ENCODE peak calls at places on chromosomes 16 and 17, in ten cellular contexts. One of them, this sample, is unnamed.

GRCh38 chr17:45366049-45366448 is 49.2 kb upstream of the MAP3K14 start:
- DNase-seq in mammary epithelial cell: no peak
- DNase-seq in DND-41: no peak
- DNase-seq in tibial artery: no peak
- DNase-seq in esophagus muscularis mucosa: peak; percentile 31
- DNase-seq in astrocyte of the cerebellum: no peak
- DNase-seq in psoas muscle: no peak
- DNase-seq in stomach: no peak
- DNase-seq in AG10803: no peak
- DNase-seq in cardiac muscle cell: no peak
- DNase-seq in this sample: no peak

GRCh38 chr16:11099672-11100195 is 155.4 kb downstream of the CLEC16A start:
- DNase-seq in mammary epithelial cell: no peak
- DNase-seq in DND-41: no peak
- DNase-seq in tibial artery: no peak
- DNase-seq in esophagus muscularis mucosa: no peak
- DNase-seq in astrocyte of the cerebellum: no peak
- DNase-seq in psoas muscle: no peak
- DNase-seq in stomach: no peak
- DNase-seq in AG10803: no peak
- DNase-seq in cardiac muscle cell: no peak
- DNase-seq in this sample: no peak

GRCh38 chr16:11258553-11259287 is 2.7 kb upstream of the SOCS1 start:
- DNase-seq in mammary epithelial cell: no peak
- DNase-seq in DND-41: peak; percentile 76
- DNase-seq in tibial artery: peak; percentile 62
- DNase-seq in esophagus muscularis mucosa: no peak
- DNase-seq in astrocyte of the cerebellum: no peak
- DNase-seq in psoas muscle: peak; percentile 76
- DNase-seq in stomach: peak; percentile 83
- DNase-seq in AG10803: peak; percentile 50
- DNase-seq in cardiac muscle cell: no peak
- DNase-seq in this sample: no peak

GRCh38 chr17:78359216-78359935 is 501 bp downstream of the SOCS3 start:
- DNase-seq in mammary epithelial cell: no peak
- DNase-seq in DND-41: no peak
- DNase-seq in tibial artery: no peak
- DNase-seq in esophagus muscularis mucosa: no peak
- DNase-seq in astrocyte of the cerebellum: no peak
- DNase-seq in psoas muscle: peak; percentile 68
- DNase-seq in stomach: no peak
- DNase-seq in AG10803: no peak
- DNase-seq in cardiac muscle cell: peak; percentile 67
- DNase-seq in this sample: no peak

GRCh38 chr16:50326835-50327465 is 41.8 kb downstream of the BRD7 start:
- DNase-seq in mammary epithelial cell: peak; percentile 46
- DNase-seq in DND-41: no peak
- DNase-seq in tibial artery: no peak
- DNase-seq in esophagus muscularis mucosa: no peak
- DNase-seq in astrocyte of the cerebellum: peak; percentile 15
- DNase-seq in psoas muscle: no peak
- DNase-seq in stomach: no peak
- DNase-seq in AG10803: peak; percentile 40
- DNase-seq in cardiac muscle cell: peak; percentile 37
- DNase-seq in this sample: no peak

GRCh38 chr17:32350662-32351418 is 883 bp downstream of the ZNF207 start:
- DNase-seq in mammary epithelial cell: peak; percentile 63
- DNase-seq in DND-41: peak; percentile 62
- DNase-seq in tibial artery: peak; percentile 55
- DNase-seq in esophagus muscularis mucosa: no peak
- DNase-seq in astrocyte of the cerebellum: no peak
- DNase-seq in psoas muscle: no peak
- DNase-seq in stomach: peak; percentile 47
- DNase-seq in AG10803: peak; percentile 78
- DNase-seq in cardiac muscle cell: peak; percentile 80
- DNase-seq in this sample: no peak

GRCh38 chr17:43961954-43962353 is 8.2 kb upstream of the PYY start:
- DNase-seq in mammary epithelial cell: no peak
- DNase-seq in DND-41: no peak
- DNase-seq in tibial artery: no peak
- DNase-seq in esophagus muscularis mucosa: no peak
- DNase-seq in astrocyte of the cerebellum: no peak
- DNase-seq in psoas muscle: no peak
- DNase-seq in stomach: no peak
- DNase-seq in AG10803: no peak
- DNase-seq in cardiac muscle cell: no peak
- DNase-seq in this sample: no peak

GRCh38 chr16:79651363-79651762 is 50.8 kb upstream of the MAF start:
- DNase-seq in mammary epithelial cell: peak; percentile 94
- DNase-seq in DND-41: no peak
- DNase-seq in tibial artery: peak; percentile 75
- DNase-seq in esophagus muscularis mucosa: no peak
- DNase-seq in astrocyte of the cerebellum: peak; percentile 64
- DNase-seq in psoas muscle: peak; percentile 66
- DNase-seq in stomach: peak; percentile 59
- DNase-seq in AG10803: peak; percentile 29
- DNase-seq in cardiac muscle cell: peak; percentile 82
- DNase-seq in this sample: no peak

DNA sequence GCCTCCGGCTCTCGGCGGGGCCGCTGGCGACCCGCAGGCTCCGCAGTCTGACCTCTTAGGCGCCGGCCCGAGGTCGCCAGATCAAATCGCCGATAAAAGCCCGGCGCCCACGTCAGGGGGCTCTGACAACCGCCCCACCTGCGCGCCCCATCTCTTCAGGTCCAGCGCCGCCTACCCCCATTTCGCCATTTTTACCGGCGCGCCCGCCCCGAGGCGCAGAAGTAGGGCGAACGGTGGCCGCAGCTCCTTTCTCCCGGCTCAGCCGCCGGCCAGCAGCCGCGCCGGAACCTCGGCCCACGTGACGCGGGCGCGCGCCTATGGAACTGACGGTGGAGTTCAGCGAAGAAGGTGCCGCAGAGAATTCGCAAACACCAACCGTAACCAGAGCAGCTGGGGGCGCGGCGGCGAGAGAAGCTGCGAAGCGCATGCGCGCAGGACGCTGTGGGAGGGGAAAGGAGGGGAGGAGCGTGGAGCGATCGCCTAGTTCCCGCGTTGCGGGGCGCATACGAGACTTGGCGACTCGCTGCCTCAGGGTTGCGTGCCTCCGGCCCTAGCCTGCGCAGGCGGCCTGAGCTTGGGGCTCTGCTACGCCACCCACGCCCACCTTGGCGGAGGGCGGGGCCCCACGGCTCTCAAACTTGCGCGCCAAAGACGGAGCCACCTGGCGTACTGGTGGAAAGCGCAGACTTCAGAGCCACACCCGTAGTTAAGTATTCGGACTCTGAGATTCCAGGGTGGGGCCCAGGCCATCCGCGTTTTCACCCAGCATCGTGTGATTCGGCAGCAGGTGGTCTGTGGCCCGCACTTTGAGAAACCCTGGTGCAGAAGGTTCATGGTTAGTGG is at the start of gene TRIM37:
- DNase-seq in mammary epithelial cell: peak; percentile 99
- DNase-seq in DND-41: peak; percentile 99
- DNase-seq in tibial artery: peak; percentile 93
- DNase-seq in esophagus muscularis mucosa: peak; percentile 99
- DNase-seq in astrocyte of the cerebellum: peak; percentile 97
- DNase-seq in psoas muscle: peak; percentile 99
- DNase-seq in stomach: peak; percentile 98
- DNase-seq in AG10803: peak; percentile 98
- DNase-seq in cardiac muscle cell: peak; percentile 99
- DNase-seq in this sample: peak; percentile 97
- TF ChIP-seq CTCF in mammary epithelial cell: no peak
- TF ChIP-seq CTCF in DND-41: peak; percentile 31
- TF ChIP-seq CTCF in tibial artery: peak; percentile 9
- TF ChIP-seq CTCF in esophagus muscularis mucosa: no peak
- TF ChIP-seq CTCF in astrocyte of the cerebellum: no peak
- TF ChIP-seq CTCF in psoas muscle: no peak
- TF ChIP-seq CTCF in stomach: no peak
- TF ChIP-seq CTCF in AG10803: no peak
- TF ChIP-seq CTCF in cardiac muscle cell: no peak
- TF ChIP-seq CTCF in this sample: no peak

GRCh38 chr16:55653106-55653505 is 2.7 kb upstream of the SLC6A2 start:
- DNase-seq in mammary epithelial cell: no peak
- DNase-seq in DND-41: no peak
- DNase-seq in tibial artery: no peak
- DNase-seq in esophagus muscularis mucosa: no peak
- DNase-seq in astrocyte of the cerebellum: no peak
- DNase-seq in psoas muscle: no peak
- DNase-seq in stomach: no peak
- DNase-seq in AG10803: no peak
- DNase-seq in cardiac muscle cell: no peak
- DNase-seq in this sample: no peak

GRCh38 chr16:55655381-55655708 is 443 bp upstream of the SLC6A2 start:
- DNase-seq in mammary epithelial cell: no peak
- DNase-seq in DND-41: no peak
- DNase-seq in tibial artery: no peak
- DNase-seq in esophagus muscularis mucosa: no peak
- DNase-seq in astrocyte of the cerebellum: no peak
- DNase-seq in psoas muscle: no peak
- DNase-seq in stomach: no peak
- DNase-seq in AG10803: no peak
- DNase-seq in cardiac muscle cell: no peak
- DNase-seq in this sample: no peak

GRCh38 chr16:55656695-55657092 is 906 bp downstream of the SLC6A2 start:
- DNase-seq in mammary epithelial cell: no peak
- DNase-seq in DND-41: no peak
- DNase-seq in tibial artery: no peak
- DNase-seq in esophagus muscularis mucosa: no peak
- DNase-seq in astrocyte of the cerebellum: no peak
- DNase-seq in psoas muscle: no peak
- DNase-seq in stomach: no peak
- DNase-seq in AG10803: no peak
- DNase-seq in cardiac muscle cell: no peak
- DNase-seq in this sample: no peak

GRCh38 chr16:55657616-55658015 is 1.8 kb downstream of the SLC6A2 start:
- DNase-seq in mammary epithelial cell: no peak
- DNase-seq in DND-41: no peak
- DNase-seq in tibial artery: no peak
- DNase-seq in esophagus muscularis mucosa: no peak
- DNase-seq in astrocyte of the cerebellum: no peak
- DNase-seq in psoas muscle: no peak
- DNase-seq in stomach: no peak
- DNase-seq in AG10803: no peak
- DNase-seq in cardiac muscle cell: no peak
- DNase-seq in this sample: no peak

DNA sequence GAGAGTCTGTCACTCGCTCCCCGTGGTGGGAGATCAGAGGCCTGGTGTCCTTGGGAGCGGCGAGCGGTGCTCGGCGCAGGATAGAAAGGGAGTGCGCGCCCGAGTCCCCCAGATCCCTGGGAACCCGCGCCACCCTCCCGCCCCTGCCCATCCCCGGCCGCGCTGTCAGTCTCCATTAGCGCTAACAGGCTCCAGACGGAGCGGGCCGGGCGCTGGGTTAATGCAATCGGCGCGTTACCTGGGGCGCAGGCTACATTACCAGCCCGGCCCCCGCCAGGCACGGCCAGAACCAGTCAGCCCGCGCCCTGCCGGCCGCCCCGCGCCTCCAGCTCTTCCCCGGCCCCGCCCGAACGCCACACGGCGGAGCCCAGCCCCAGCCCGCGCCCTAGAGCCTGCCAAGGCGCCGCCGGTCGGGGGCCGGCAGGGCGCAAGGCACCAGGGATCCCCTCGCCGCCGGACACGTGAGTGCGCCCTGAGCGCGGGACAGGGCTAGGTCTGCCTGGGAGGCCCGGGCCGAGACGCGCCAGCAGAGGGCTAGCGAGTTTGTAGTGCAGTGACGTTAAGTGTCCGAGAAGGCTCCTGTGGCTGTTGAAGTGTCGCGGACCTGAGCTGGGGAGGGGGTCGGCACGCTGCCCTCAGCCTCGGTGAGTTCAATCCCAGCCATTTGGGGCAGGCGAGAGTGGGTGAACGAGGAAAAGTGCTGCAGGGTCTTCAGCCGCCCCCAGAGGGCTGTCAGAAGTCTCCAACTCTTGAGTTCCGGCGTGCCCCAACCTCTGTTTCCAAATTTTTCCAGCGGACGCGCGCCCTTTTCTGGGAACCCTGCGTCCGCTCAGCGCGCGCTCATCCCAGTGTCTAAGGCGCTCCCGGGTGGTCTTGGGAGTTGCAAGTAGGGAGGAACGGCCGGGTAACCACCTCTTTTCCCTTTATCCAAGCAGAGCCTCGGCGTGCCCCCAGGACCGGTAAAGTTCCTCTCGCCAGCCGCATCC is at the start of gene SLC6A2:
- DNase-seq in mammary epithelial cell: peak; percentile 29
- DNase-seq in DND-41: no peak
- DNase-seq in tibial artery: no peak
- DNase-seq in esophagus muscularis mucosa: no peak
- DNase-seq in astrocyte of the cerebellum: no peak
- DNase-seq in psoas muscle: peak; percentile 60
- DNase-seq in stomach: no peak
- DNase-seq in AG10803: no peak
- DNase-seq in cardiac muscle cell: no peak
- DNase-seq in this sample: no peak
- TF ChIP-seq CTCF in mammary epithelial cell: no peak
- TF ChIP-seq CTCF in DND-41: no peak
- TF ChIP-seq CTCF in tibial artery: no peak
- TF ChIP-seq CTCF in esophagus muscularis mucosa: peak; percentile 18
- TF ChIP-seq CTCF in astrocyte of the cerebellum: no peak
- TF ChIP-seq CTCF in psoas muscle: no peak
- TF ChIP-seq CTCF in stomach: no peak
- TF ChIP-seq CTCF in AG10803: no peak
- TF ChIP-seq CTCF in cardiac muscle cell: no peak
- TF ChIP-seq CTCF in this sample: peak; percentile 21

GRCh38 chr16:57956270-57956808 is 14.6 kb downstream of the CNGB1 start:
- DNase-seq in mammary epithelial cell: no peak
- DNase-seq in DND-41: no peak
- DNase-seq in tibial artery: no peak
- DNase-seq in esophagus muscularis mucosa: no peak
- DNase-seq in astrocyte of the cerebellum: no peak
- DNase-seq in psoas muscle: no peak
- DNase-seq in stomach: no peak
- DNase-seq in AG10803: no peak
- DNase-seq in cardiac muscle cell: no peak
- DNase-seq in this sample: no peak

GRCh38 chr16:57956924-57957323 is 14.0 kb downstream of the CNGB1 start:
- DNase-seq in mammary epithelial cell: no peak
- DNase-seq in DND-41: no peak
- DNase-seq in tibial artery: no peak
- DNase-seq in esophagus muscularis mucosa: no peak
- DNase-seq in astrocyte of the cerebellum: no peak
- DNase-seq in psoas muscle: no peak
- DNase-seq in stomach: no peak
- DNase-seq in AG10803: no peak
- DNase-seq in cardiac muscle cell: no peak
- DNase-seq in this sample: no peak

GRCh38 chr16:57953857-57954256 is 17.1 kb downstream of the CNGB1 start:
- DNase-seq in mammary epithelial cell: no peak
- DNase-seq in DND-41: no peak
- DNase-seq in tibial artery: no peak
- DNase-seq in esophagus muscularis mucosa: no peak
- DNase-seq in astrocyte of the cerebellum: no peak
- DNase-seq in psoas muscle: no peak
- DNase-seq in stomach: no peak
- DNase-seq in AG10803: no peak
- DNase-seq in cardiac muscle cell: no peak
- DNase-seq in this sample: no peak

GRCh38 chr16:57957396-57958392 is 13.2 kb downstream of the CNGB1 start:
- DNase-seq in mammary epithelial cell: no peak
- DNase-seq in DND-41: no peak
- DNase-seq in tibial artery: no peak
- DNase-seq in esophagus muscularis mucosa: no peak
- DNase-seq in astrocyte of the cerebellum: no peak
- DNase-seq in psoas muscle: no peak
- DNase-seq in stomach: no peak
- DNase-seq in AG10803: no peak
- DNase-seq in cardiac muscle cell: no peak
- DNase-seq in this sample: no peak

DNA sequence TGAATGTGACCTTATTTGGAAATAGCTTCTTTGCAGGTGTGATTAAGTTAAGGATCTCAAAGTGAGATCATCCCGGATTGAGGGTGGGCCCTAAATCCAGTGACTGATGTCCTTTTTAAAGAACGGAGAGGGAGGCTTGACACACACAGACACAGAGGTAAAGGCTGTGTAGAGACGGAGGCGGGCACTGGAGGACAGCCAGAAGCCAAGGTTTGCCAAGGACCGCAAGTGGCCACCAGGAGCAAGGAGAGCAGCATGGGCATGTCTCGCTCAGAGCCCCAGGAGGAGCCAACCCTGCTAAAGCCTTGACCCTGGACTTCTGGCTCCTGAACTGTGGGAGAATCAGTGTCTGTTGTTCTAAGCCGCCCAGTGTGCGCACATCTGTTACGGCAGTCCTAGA is 15.4 kb downstream of the CNGB1 start:
- DNase-seq in mammary epithelial cell: peak; percentile 63
- DNase-seq in DND-41: no peak
- DNase-seq in tibial artery: no peak
- DNase-seq in esophagus muscularis mucosa: no peak
- DNase-seq in astrocyte of the cerebellum: no peak
- DNase-seq in psoas muscle: no peak
- DNase-seq in stomach: peak; percentile 82
- DNase-seq in AG10803: no peak
- DNase-seq in cardiac muscle cell: no peak
- DNase-seq in this sample: no peak
- TF ChIP-seq CTCF in mammary epithelial cell: peak; percentile 32
- TF ChIP-seq CTCF in DND-41: no peak
- TF ChIP-seq CTCF in tibial artery: no peak
- TF ChIP-seq CTCF in esophagus muscularis mucosa: no peak
- TF ChIP-seq CTCF in astrocyte of the cerebellum: no peak
- TF ChIP-seq CTCF in psoas muscle: no peak
- TF ChIP-seq CTCF in stomach: no peak
- TF ChIP-seq CTCF in AG10803: no peak
- TF ChIP-seq CTCF in cardiac muscle cell: no peak
- TF ChIP-seq CTCF in this sample: no peak

GRCh38 chr17:39231091-39231561 is 5.4 kb upstream of the STAC2 start:
- DNase-seq in mammary epithelial cell: no peak
- DNase-seq in DND-41: no peak
- DNase-seq in tibial artery: peak; percentile 46
- DNase-seq in esophagus muscularis mucosa: no peak
- DNase-seq in astrocyte of the cerebellum: no peak
- DNase-seq in psoas muscle: no peak
- DNase-seq in stomach: no peak
- DNase-seq in AG10803: peak; percentile 25
- DNase-seq in cardiac muscle cell: no peak
- DNase-seq in this sample: no peak

GRCh38 chr17:39230361-39230760 is 4.6 kb upstream of the STAC2 start:
- DNase-seq in mammary epithelial cell: no peak
- DNase-seq in DND-41: no peak
- DNase-seq in tibial artery: no peak
- DNase-seq in esophagus muscularis mucosa: no peak
- DNase-seq in astrocyte of the cerebellum: no peak
- DNase-seq in psoas muscle: no peak
- DNase-seq in stomach: no peak
- DNase-seq in AG10803: no peak
- DNase-seq in cardiac muscle cell: no peak
- DNase-seq in this sample: no peak

GRCh38 chr17:39229274-39229913 is 3.6 kb upstream of the STAC2 start:
- DNase-seq in mammary epithelial cell: no peak
- DNase-seq in DND-41: no peak
- DNase-seq in tibial artery: no peak
- DNase-seq in esophagus muscularis mucosa: no peak
- DNase-seq in astrocyte of the cerebellum: no peak
- DNase-seq in psoas muscle: no peak
- DNase-seq in stomach: no peak
- DNase-seq in AG10803: peak; percentile 58
- DNase-seq in cardiac muscle cell: peak; percentile 80
- DNase-seq in this sample: no peak

GRCh38 chr17:39235555-39236221 is 9.9 kb upstream of the STAC2 start:
- DNase-seq in mammary epithelial cell: peak; percentile 46
- DNase-seq in DND-41: peak; percentile 70
- DNase-seq in tibial artery: no peak
- DNase-seq in esophagus muscularis mucosa: no peak
- DNase-seq in astrocyte of the cerebellum: peak; percentile 27
- DNase-seq in psoas muscle: no peak
- DNase-seq in stomach: no peak
- DNase-seq in AG10803: peak; percentile 45
- DNase-seq in cardiac muscle cell: peak; percentile 64
- DNase-seq in this sample: no peak

DNA sequence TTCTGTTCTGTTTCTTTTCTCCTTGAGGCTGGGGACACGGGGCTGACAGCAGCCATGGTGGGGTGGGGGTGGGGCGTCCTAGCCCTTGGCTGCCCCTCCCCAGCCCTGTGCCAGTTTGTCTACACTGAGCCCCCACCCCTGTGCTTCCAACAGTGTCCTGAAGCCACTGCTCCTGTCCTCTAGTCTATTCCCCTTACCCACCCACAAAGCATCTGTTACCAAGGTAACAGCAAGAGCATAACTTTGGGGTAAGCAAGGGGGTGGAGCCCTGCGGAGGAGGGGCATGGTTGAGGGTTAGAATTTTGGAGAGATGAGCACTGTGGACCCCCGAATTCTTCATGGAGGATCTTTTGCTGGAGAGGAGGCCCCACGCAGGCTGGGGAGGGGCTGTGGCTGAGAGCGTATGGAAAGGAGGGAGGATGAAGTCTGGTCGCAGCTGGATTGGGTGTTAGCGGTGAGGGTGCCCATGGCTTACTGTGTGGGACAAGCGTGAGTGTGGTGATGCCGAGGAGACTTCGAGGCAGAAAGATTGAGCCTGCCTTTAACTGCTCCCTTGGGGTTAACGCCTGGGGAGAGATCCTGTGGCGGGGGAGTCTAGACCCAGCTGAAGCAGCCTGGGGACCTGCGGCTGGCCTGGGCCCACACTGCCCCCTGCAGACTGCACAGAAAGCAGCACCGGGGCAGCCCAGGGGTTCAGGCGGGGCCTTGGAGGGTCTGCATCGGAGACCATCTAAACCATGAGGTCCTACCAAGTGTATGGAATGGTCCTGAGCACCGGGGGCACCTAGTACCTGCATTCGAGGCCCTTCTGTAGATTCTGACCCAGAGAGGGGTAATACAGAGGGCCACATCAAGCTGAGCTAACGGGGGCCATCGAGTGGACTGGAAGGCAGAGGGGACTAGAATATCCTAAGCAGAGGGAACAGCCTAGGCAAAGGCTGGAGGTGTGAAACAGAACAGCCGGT is 6.1 kb upstream of the STAC2 start:
- DNase-seq in mammary epithelial cell: no peak
- DNase-seq in DND-41: peak; percentile 85
- DNase-seq in tibial artery: no peak
- DNase-seq in esophagus muscularis mucosa: no peak
- DNase-seq in astrocyte of the cerebellum: no peak
- DNase-seq in psoas muscle: peak; percentile 82
- DNase-seq in stomach: peak; percentile 49
- DNase-seq in AG10803: peak; percentile 48
- DNase-seq in cardiac muscle cell: peak; percentile 63
- DNase-seq in this sample: no peak
- TF ChIP-seq CTCF in mammary epithelial cell: peak; percentile 54
- TF ChIP-seq CTCF in DND-41: peak; percentile 91
- TF ChIP-seq CTCF in tibial artery: peak; percentile 94
- TF ChIP-seq CTCF in esophagus muscularis mucosa: peak; percentile 83
- TF ChIP-seq CTCF in astrocyte of the cerebellum: peak; percentile 72
- TF ChIP-seq CTCF in psoas muscle: peak; percentile 81
- TF ChIP-seq CTCF in stomach: peak; percentile 56
- TF ChIP-seq CTCF in AG10803: peak; percentile 68
- TF ChIP-seq CTCF in cardiac muscle cell: peak; percentile 84
- TF ChIP-seq CTCF in this sample: peak; percentile 83

This sample was measured in AG09319.